ENCODE peak calls at places on chromosomes 11 and 22, in eight cellular contexts. One of them, this sample, is unnamed.
A peak's percentile ranks its signal among the peaks of the same experiment; 100 is the strongest.

GRCh38 chr11:2136209-2136951 is 2.8 kb downstream of the IGF2 start:
- DNase-seq in PC-3: no peak
- DNase-seq in heart left ventricle: peak; percentile 15
- DNase-seq in naive thymus-derived CD4-positive, alpha-beta T cell: no peak
- DNase-seq in effector memory CD4-positive, alpha-beta T cell: no peak
- DNase-seq in ovary: no peak
- DNase-seq in body of pancreas: no peak
- DNase-seq in left lung: no peak
- DNase-seq in this sample: peak; percentile 37

GRCh38 chr11:108324587-108324986 is 101.7 kb downstream of the ATM start:
- DNase-seq in PC-3: peak; percentile 57
- DNase-seq in heart left ventricle: no peak
- DNase-seq in naive thymus-derived CD4-positive, alpha-beta T cell: no peak
- DNase-seq in effector memory CD4-positive, alpha-beta T cell: no peak
- DNase-seq in ovary: no peak
- DNase-seq in body of pancreas: no peak
- DNase-seq in left lung: no peak
- DNase-seq in this sample: no peak

GRCh38 chr22:37353839-37354238 is 71.5 kb downstream of the CYTH4 start:
- DNase-seq in PC-3: no peak
- DNase-seq in heart left ventricle: no peak
- DNase-seq in naive thymus-derived CD4-positive, alpha-beta T cell: no peak
- DNase-seq in effector memory CD4-positive, alpha-beta T cell: no peak
- DNase-seq in ovary: no peak
- DNase-seq in body of pancreas: no peak
- DNase-seq in left lung: no peak
- DNase-seq in this sample: no peak

GRCh38 chr11:62444271-62444833 is 25.5 kb downstream of the SCGB1A1 start:
- DNase-seq in PC-3: no peak
- DNase-seq in heart left ventricle: peak; percentile 82
- DNase-seq in naive thymus-derived CD4-positive, alpha-beta T cell: peak; percentile 31
- DNase-seq in effector memory CD4-positive, alpha-beta T cell: no peak
- DNase-seq in ovary: peak; percentile 80
- DNase-seq in body of pancreas: peak; percentile 34
- DNase-seq in left lung: peak; percentile 71
- DNase-seq in this sample: peak; percentile 69

GRCh38 chr11:73325036-73325981 is 17.2 kb downstream of the ARHGEF17 start:
- DNase-seq in PC-3: no peak
- DNase-seq in heart left ventricle: peak; percentile 58
- DNase-seq in naive thymus-derived CD4-positive, alpha-beta T cell: no peak
- DNase-seq in effector memory CD4-positive, alpha-beta T cell: no peak
- DNase-seq in ovary: no peak
- DNase-seq in body of pancreas: no peak
- DNase-seq in left lung: no peak
- DNase-seq in this sample: no peak

GRCh38 chr11:35303596-35304392 is 115.6 kb downstream of the SLC1A2 start:
- DNase-seq in PC-3: peak; percentile 14
- DNase-seq in heart left ventricle: peak; percentile 63
- DNase-seq in naive thymus-derived CD4-positive, alpha-beta T cell: no peak
- DNase-seq in effector memory CD4-positive, alpha-beta T cell: no peak
- DNase-seq in ovary: no peak
- DNase-seq in body of pancreas: peak; percentile 75
- DNase-seq in left lung: peak; percentile 76
- DNase-seq in this sample: peak; percentile 61

GRCh38 chr11:102306048-102306575 is 11.2 kb upstream of the BIRC3 start:
- DNase-seq in PC-3: peak; percentile 98
- DNase-seq in heart left ventricle: no peak
- DNase-seq in naive thymus-derived CD4-positive, alpha-beta T cell: no peak
- DNase-seq in effector memory CD4-positive, alpha-beta T cell: no peak
- DNase-seq in ovary: no peak
- DNase-seq in body of pancreas: peak; percentile 56
- DNase-seq in left lung: peak; percentile 64
- DNase-seq in this sample: peak; percentile 81

GRCh38 chr11:125451400-125452124 is 44.5 kb downstream of the FEZ1 start:
- DNase-seq in PC-3: no peak
- DNase-seq in heart left ventricle: peak; percentile 81
- DNase-seq in naive thymus-derived CD4-positive, alpha-beta T cell: no peak
- DNase-seq in effector memory CD4-positive, alpha-beta T cell: no peak
- DNase-seq in ovary: peak; percentile 69
- DNase-seq in body of pancreas: peak; percentile 53
- DNase-seq in left lung: no peak
- DNase-seq in this sample: no peak

GRCh38 chr11:15113381-15113780 is 1.3 kb upstream of the INSC start:
- DNase-seq in PC-3: no peak
- DNase-seq in heart left ventricle: no peak
- DNase-seq in naive thymus-derived CD4-positive, alpha-beta T cell: no peak
- DNase-seq in effector memory CD4-positive, alpha-beta T cell: no peak
- DNase-seq in ovary: no peak
- DNase-seq in body of pancreas: no peak
- DNase-seq in left lung: no peak
- DNase-seq in this sample: no peak

GRCh38 chr22:37632174-37633081 is 7.0 kb upstream of the SH3BP1 start:
- DNase-seq in PC-3: no peak
- DNase-seq in heart left ventricle: no peak
- DNase-seq in naive thymus-derived CD4-positive, alpha-beta T cell: no peak
- DNase-seq in effector memory CD4-positive, alpha-beta T cell: no peak
- DNase-seq in ovary: peak; percentile 58
- DNase-seq in body of pancreas: no peak
- DNase-seq in left lung: no peak
- DNase-seq in this sample: no peak

GRCh38 chr22:45096256-45096907 is 67.3 kb upstream of the NUP50 start:
- DNase-seq in PC-3: peak; percentile 72
- DNase-seq in heart left ventricle: no peak
- DNase-seq in naive thymus-derived CD4-positive, alpha-beta T cell: peak; percentile 34
- DNase-seq in effector memory CD4-positive, alpha-beta T cell: no peak
- DNase-seq in ovary: peak; percentile 31
- DNase-seq in body of pancreas: peak; percentile 59
- DNase-seq in left lung: no peak
- DNase-seq in this sample: no peak

GRCh38 chr11:11027271-11027670 is 169.4 kb upstream of the ZBED5 start:
- DNase-seq in PC-3: peak; percentile 82
- DNase-seq in heart left ventricle: no peak
- DNase-seq in naive thymus-derived CD4-positive, alpha-beta T cell: no peak
- DNase-seq in effector memory CD4-positive, alpha-beta T cell: no peak
- DNase-seq in ovary: no peak
- DNase-seq in body of pancreas: no peak
- DNase-seq in left lung: no peak
- DNase-seq in this sample: no peak

GRCh38 chr11:6258571-6258998 is 1.1 kb upstream of the CCKBR start:
- DNase-seq in PC-3: no peak
- DNase-seq in heart left ventricle: no peak
- DNase-seq in naive thymus-derived CD4-positive, alpha-beta T cell: no peak
- DNase-seq in effector memory CD4-positive, alpha-beta T cell: no peak
- DNase-seq in ovary: no peak
- DNase-seq in body of pancreas: no peak
- DNase-seq in left lung: no peak
- DNase-seq in this sample: no peak

GRCh38 chr11:19441288-19441687 is 200.5 kb upstream of the E2F8 start:
- DNase-seq in PC-3: no peak
- DNase-seq in heart left ventricle: no peak
- DNase-seq in naive thymus-derived CD4-positive, alpha-beta T cell: no peak
- DNase-seq in effector memory CD4-positive, alpha-beta T cell: no peak
- DNase-seq in ovary: no peak
- DNase-seq in body of pancreas: no peak
- DNase-seq in left lung: no peak
- DNase-seq in this sample: no peak

GRCh38 chr11:64353101-64353738 is 5.7 kb upstream of the RPS6KA4 start:
- DNase-seq in PC-3: no peak
- DNase-seq in heart left ventricle: no peak
- DNase-seq in naive thymus-derived CD4-positive, alpha-beta T cell: no peak
- DNase-seq in effector memory CD4-positive, alpha-beta T cell: no peak
- DNase-seq in ovary: no peak
- DNase-seq in body of pancreas: peak; percentile 55
- DNase-seq in left lung: no peak
- DNase-seq in this sample: peak; percentile 46

GRCh38 chr11:125123947-125124633 is 12.7 kb upstream of the TMEM218 start:
- DNase-seq in PC-3: peak; percentile 88
- DNase-seq in heart left ventricle: peak; percentile 57
- DNase-seq in naive thymus-derived CD4-positive, alpha-beta T cell: peak; percentile 23
- DNase-seq in effector memory CD4-positive, alpha-beta T cell: no peak
- DNase-seq in ovary: peak; percentile 41
- DNase-seq in body of pancreas: peak; percentile 67
- DNase-seq in left lung: peak; percentile 60
- DNase-seq in this sample: peak; percentile 74

GRCh38 chr11:113974741-113975470 is at the start of gene HTR3A:
- DNase-seq in PC-3: peak; percentile 52
- DNase-seq in heart left ventricle: peak; percentile 86
- DNase-seq in naive thymus-derived CD4-positive, alpha-beta T cell: no peak
- DNase-seq in effector memory CD4-positive, alpha-beta T cell: no peak
- DNase-seq in ovary: peak; percentile 34
- DNase-seq in body of pancreas: peak; percentile 96
- DNase-seq in left lung: peak; percentile 78
- DNase-seq in this sample: peak; percentile 77

GRCh38 chr22:44600386-44600785 is 101.6 kb upstream of the PRR5 start:
- DNase-seq in PC-3: no peak
- DNase-seq in heart left ventricle: no peak
- DNase-seq in naive thymus-derived CD4-positive, alpha-beta T cell: no peak
- DNase-seq in effector memory CD4-positive, alpha-beta T cell: no peak
- DNase-seq in ovary: no peak
- DNase-seq in body of pancreas: no peak
- DNase-seq in left lung: no peak
- DNase-seq in this sample: no peak

GRCh38 chr22:25076281-25076680 is 123.4 kb upstream of the CRYBB3 start:
- DNase-seq in PC-3: no peak
- DNase-seq in heart left ventricle: no peak
- DNase-seq in naive thymus-derived CD4-positive, alpha-beta T cell: no peak
- DNase-seq in effector memory CD4-positive, alpha-beta T cell: no peak
- DNase-seq in ovary: no peak
- DNase-seq in body of pancreas: no peak
- DNase-seq in left lung: no peak
- DNase-seq in this sample: no peak

DNA sequence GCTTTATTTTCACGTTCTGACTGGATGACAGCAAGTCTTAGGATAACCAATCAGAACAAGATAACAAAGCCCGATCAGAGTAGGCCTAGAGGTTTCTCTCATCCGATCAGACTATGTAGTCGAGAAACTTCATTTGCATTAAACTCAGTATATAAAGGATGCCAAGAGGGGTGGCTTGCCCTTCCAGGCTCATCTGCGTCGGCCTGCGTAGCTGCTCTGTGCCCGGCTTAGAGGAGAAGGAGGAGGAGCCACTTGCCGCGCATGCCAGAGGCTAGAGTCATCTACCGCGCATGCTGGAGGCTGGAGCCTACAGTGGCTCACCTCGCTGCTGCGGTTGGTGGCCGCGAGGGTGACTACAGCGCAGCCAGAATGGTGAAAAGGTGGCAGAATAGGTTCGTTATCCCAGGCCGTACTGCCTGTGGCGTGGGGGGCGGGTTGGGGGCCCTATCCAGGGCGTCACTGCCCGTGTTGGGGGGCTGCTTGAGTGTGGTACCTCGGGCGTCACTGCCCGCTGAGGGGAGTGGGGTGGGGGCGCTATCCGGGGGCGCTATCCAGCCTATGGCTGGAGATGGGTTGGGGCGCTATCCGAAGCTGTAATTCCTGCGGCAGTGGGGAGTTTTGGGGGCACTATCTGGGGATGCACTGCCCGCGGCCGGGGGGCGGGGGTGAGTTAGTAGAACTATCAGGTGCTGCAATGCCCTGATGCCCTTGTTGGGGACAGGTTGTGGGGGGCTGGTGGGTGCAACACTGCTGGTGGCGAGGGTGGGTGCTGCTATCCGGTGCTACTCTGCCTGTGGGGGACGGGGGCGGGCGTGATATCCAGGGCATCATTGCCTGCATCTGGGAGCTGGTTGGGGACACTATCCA is at the start of gene RFPL2:
- DNase-seq in PC-3: no peak
- DNase-seq in heart left ventricle: peak; percentile 59
- DNase-seq in naive thymus-derived CD4-positive, alpha-beta T cell: peak; percentile 36
- DNase-seq in effector memory CD4-positive, alpha-beta T cell: no peak
- DNase-seq in ovary: no peak
- DNase-seq in body of pancreas: peak; percentile 60
- DNase-seq in left lung: no peak
- DNase-seq in this sample: peak; percentile 69
- H3K4me3 ChIP-seq in PC-3: no peak within 1 kb of the TSS
- H3K4me3 ChIP-seq in heart left ventricle: peak within 1 kb of the TSS; percentile 7
- H3K4me3 ChIP-seq in naive thymus-derived CD4-positive, alpha-beta T cell: peak within 1 kb of the TSS; percentile 41
- H3K4me3 ChIP-seq in effector memory CD4-positive, alpha-beta T cell: peak within 1 kb of the TSS; percentile 57
- H3K4me3 ChIP-seq in ovary: no peak within 1 kb of the TSS
- H3K4me3 ChIP-seq in body of pancreas: no peak within 1 kb of the TSS
- H3K4me3 ChIP-seq in left lung: peak within 1 kb of the TSS; percentile 26
- H3K4me3 ChIP-seq in this sample: peak within 1 kb of the TSS; percentile 33

GRCh38 chr11:33828604-33829429 is 54.5 kb upstream of the FBXO3 start:
- DNase-seq in PC-3: no peak
- DNase-seq in heart left ventricle: no peak
- DNase-seq in naive thymus-derived CD4-positive, alpha-beta T cell: peak; percentile 3
- DNase-seq in effector memory CD4-positive, alpha-beta T cell: no peak
- DNase-seq in ovary: no peak
- DNase-seq in body of pancreas: no peak
- DNase-seq in left lung: no peak
- DNase-seq in this sample: no peak
- H3K27me3 ChIP-seq in PC-3: no peaks in the 10 kb centered on the region
- H3K27me3 ChIP-seq in heart left ventricle: peaks cover 39% of the 10 kb centered on the region
- H3K27me3 ChIP-seq in naive thymus-derived CD4-positive, alpha-beta T cell: no peaks in the 10 kb centered on the region
- H3K27me3 ChIP-seq in effector memory CD4-positive, alpha-beta T cell: peaks cover 36% of the 10 kb centered on the region
- H3K27me3 ChIP-seq in ovary: no peaks in the 10 kb centered on the region
- H3K27me3 ChIP-seq in body of pancreas: no peaks in the 10 kb centered on the region
- H3K27me3 ChIP-seq in left lung: peaks cover 15% of the 10 kb centered on the region
- H3K27me3 ChIP-seq in this sample: peaks cover 17% of the 10 kb centered on the region

GRCh38 chr11:65870307-65870658 is 2.3 kb downstream of the EFEMP2 start:
- DNase-seq in PC-3: no peak
- DNase-seq in heart left ventricle: peak; percentile 32
- DNase-seq in naive thymus-derived CD4-positive, alpha-beta T cell: no peak
- DNase-seq in effector memory CD4-positive, alpha-beta T cell: no peak
- DNase-seq in ovary: peak; percentile 32
- DNase-seq in body of pancreas: peak; percentile 16
- DNase-seq in left lung: no peak
- DNase-seq in this sample: peak; percentile 48

GRCh38 chr11:65869643-65870306 is 2.8 kb downstream of the EFEMP2 start:
- DNase-seq in PC-3: no peak
- DNase-seq in heart left ventricle: no peak
- DNase-seq in naive thymus-derived CD4-positive, alpha-beta T cell: no peak
- DNase-seq in effector memory CD4-positive, alpha-beta T cell: no peak
- DNase-seq in ovary: peak; percentile 34
- DNase-seq in body of pancreas: peak; percentile 12
- DNase-seq in left lung: no peak
- DNase-seq in this sample: peak; percentile 45

GRCh38 chr11:65871811-65872548 is 620 bp downstream of the EFEMP2 start:
- DNase-seq in PC-3: no peak
- DNase-seq in heart left ventricle: peak; percentile 53
- DNase-seq in naive thymus-derived CD4-positive, alpha-beta T cell: no peak
- DNase-seq in effector memory CD4-positive, alpha-beta T cell: no peak
- DNase-seq in ovary: peak; percentile 52
- DNase-seq in body of pancreas: no peak
- DNase-seq in left lung: no peak
- DNase-seq in this sample: peak; percentile 57

GRCh38 chr11:65872555-65873279 is at the start of gene EFEMP2:
- DNase-seq in PC-3: no peak
- DNase-seq in heart left ventricle: peak; percentile 64
- DNase-seq in naive thymus-derived CD4-positive, alpha-beta T cell: no peak
- DNase-seq in effector memory CD4-positive, alpha-beta T cell: no peak
- DNase-seq in ovary: peak; percentile 70
- DNase-seq in body of pancreas: peak; percentile 41
- DNase-seq in left lung: no peak
- DNase-seq in this sample: peak; percentile 64

GRCh38 chr11:65870706-65871681 is 1.6 kb downstream of the EFEMP2 start:
- DNase-seq in PC-3: no peak
- DNase-seq in heart left ventricle: peak; percentile 81
- DNase-seq in naive thymus-derived CD4-positive, alpha-beta T cell: no peak
- DNase-seq in effector memory CD4-positive, alpha-beta T cell: no peak
- DNase-seq in ovary: peak; percentile 36
- DNase-seq in body of pancreas: peak; percentile 24
- DNase-seq in left lung: no peak
- DNase-seq in this sample: peak; percentile 53
- H3K27ac ChIP-seq in PC-3: no peak overlapping the region
- H3K27ac ChIP-seq in heart left ventricle: peak overlapping the region; percentile 97
- H3K27ac ChIP-seq in naive thymus-derived CD4-positive, alpha-beta T cell: no peak overlapping the region
- H3K27ac ChIP-seq in effector memory CD4-positive, alpha-beta T cell: no peak overlapping the region
- H3K27ac ChIP-seq in ovary: peak overlapping the region; percentile 85
- H3K27ac ChIP-seq in body of pancreas: no peak overlapping the region
- H3K27ac ChIP-seq in left lung: peak overlapping the region; percentile 80
- H3K27ac ChIP-seq in this sample: peak overlapping the region; percentile 87

GRCh38 chr11:12508151-12508740 is 130.9 kb downstream of the PARVA start:
- DNase-seq in PC-3: no peak
- DNase-seq in heart left ventricle: peak; percentile 60
- DNase-seq in naive thymus-derived CD4-positive, alpha-beta T cell: no peak
- DNase-seq in effector memory CD4-positive, alpha-beta T cell: no peak
- DNase-seq in ovary: peak; percentile 61
- DNase-seq in body of pancreas: no peak
- DNase-seq in left lung: no peak
- DNase-seq in this sample: no peak
- H3K4me3 ChIP-seq in PC-3: no peak overlapping the region
- H3K4me3 ChIP-seq in heart left ventricle: no peak overlapping the region
- H3K4me3 ChIP-seq in naive thymus-derived CD4-positive, alpha-beta T cell: no peak overlapping the region
- H3K4me3 ChIP-seq in effector memory CD4-positive, alpha-beta T cell: no peak overlapping the region
- H3K4me3 ChIP-seq in ovary: no peak overlapping the region
- H3K4me3 ChIP-seq in body of pancreas: no peak overlapping the region
- H3K4me3 ChIP-seq in left lung: no peak overlapping the region
- H3K4me3 ChIP-seq in this sample: no peak overlapping the region

This sample was measured in lower lobe of right lung.